ENCODE peak calls at places on chromosomes 3 and 15, in nine cellular contexts. One of them, this sample, is unnamed.
A peak's percentile ranks its signal among the peaks of the same experiment; 100 is the strongest.

GRCh38 chr15:55481842-55482241 is 26.2 kb downstream of the DNAAF4 start:
- DNase-seq in mammary epithelial cell: no peak
- DNase-seq in progenitor cell of endocrine pancreas: no peak
- DNase-seq in Peyer's patch: no peak
- DNase-seq in endothelial cell of umbilical vein: no peak
- DNase-seq in omental fat pad: no peak
- DNase-seq in uterus: no peak
- DNase-seq in GM06990: no peak
- DNase-seq in ovary: no peak
- DNase-seq in this sample: no peak

GRCh38 chr3:108201258-108201657 is 21.0 kb downstream of the IFT57 start:
- DNase-seq in mammary epithelial cell: no peak
- DNase-seq in progenitor cell of endocrine pancreas: no peak
- DNase-seq in Peyer's patch: no peak
- DNase-seq in endothelial cell of umbilical vein: no peak
- DNase-seq in omental fat pad: no peak
- DNase-seq in uterus: no peak
- DNase-seq in GM06990: no peak
- DNase-seq in ovary: no peak
- DNase-seq in this sample: no peak

GRCh38 chr15:22866066-22866465 is 27.6 kb downstream of the NIPA2 start:
- DNase-seq in mammary epithelial cell: no peak
- DNase-seq in progenitor cell of endocrine pancreas: no peak
- DNase-seq in Peyer's patch: no peak
- DNase-seq in endothelial cell of umbilical vein: no peak
- DNase-seq in omental fat pad: no peak
- DNase-seq in uterus: no peak
- DNase-seq in GM06990: no peak
- DNase-seq in ovary: no peak
- DNase-seq in this sample: no peak

GRCh38 chr15:31367730-31368344 is 41.2 kb downstream of the KLF13 start:
- DNase-seq in mammary epithelial cell: no peak
- DNase-seq in progenitor cell of endocrine pancreas: no peak
- DNase-seq in Peyer's patch: peak; percentile 64
- DNase-seq in endothelial cell of umbilical vein: no peak
- DNase-seq in omental fat pad: no peak
- DNase-seq in uterus: no peak
- DNase-seq in GM06990: no peak
- DNase-seq in ovary: no peak
- DNase-seq in this sample: no peak

GRCh38 chr15:32919749-32920414 is 202.1 kb downstream of the GREM1 start:
- DNase-seq in mammary epithelial cell: no peak
- DNase-seq in progenitor cell of endocrine pancreas: no peak
- DNase-seq in Peyer's patch: no peak
- DNase-seq in endothelial cell of umbilical vein: no peak
- DNase-seq in omental fat pad: no peak
- DNase-seq in uterus: no peak
- DNase-seq in GM06990: no peak
- DNase-seq in ovary: no peak
- DNase-seq in this sample: no peak

GRCh38 chr3:110859340-110859739 is 212.3 kb upstream of the NECTIN3 start:
- DNase-seq in mammary epithelial cell: no peak
- DNase-seq in progenitor cell of endocrine pancreas: no peak
- DNase-seq in Peyer's patch: no peak
- DNase-seq in endothelial cell of umbilical vein: no peak
- DNase-seq in omental fat pad: no peak
- DNase-seq in uterus: no peak
- DNase-seq in GM06990: no peak
- DNase-seq in ovary: no peak
- DNase-seq in this sample: no peak

GRCh38 chr15:83283813-83284562 is 476 bp downstream of the BNC1 start:
- DNase-seq in mammary epithelial cell: peak; percentile 54
- DNase-seq in progenitor cell of endocrine pancreas: no peak
- DNase-seq in Peyer's patch: no peak
- DNase-seq in endothelial cell of umbilical vein: peak; percentile 42
- DNase-seq in omental fat pad: no peak
- DNase-seq in uterus: no peak
- DNase-seq in GM06990: no peak
- DNase-seq in ovary: no peak
- DNase-seq in this sample: no peak

GRCh38 chr3:12803371-12803770 is 6.9 kb downstream of the CAND2 start:
- DNase-seq in mammary epithelial cell: no peak
- DNase-seq in progenitor cell of endocrine pancreas: no peak
- DNase-seq in Peyer's patch: no peak
- DNase-seq in endothelial cell of umbilical vein: no peak
- DNase-seq in omental fat pad: no peak
- DNase-seq in uterus: no peak
- DNase-seq in GM06990: no peak
- DNase-seq in ovary: no peak
- DNase-seq in this sample: no peak

GRCh38 chr15:74300057-74300620 is 64.0 kb downstream of the CCDC33 start:
- DNase-seq in mammary epithelial cell: no peak
- DNase-seq in progenitor cell of endocrine pancreas: no peak
- DNase-seq in Peyer's patch: no peak
- DNase-seq in endothelial cell of umbilical vein: no peak
- DNase-seq in omental fat pad: no peak
- DNase-seq in uterus: no peak
- DNase-seq in GM06990: no peak
- DNase-seq in ovary: no peak
- DNase-seq in this sample: no peak

GRCh38 chr3:81995334-81995733 is 233.9 kb upstream of the GBE1 start:
- DNase-seq in mammary epithelial cell: no peak
- DNase-seq in progenitor cell of endocrine pancreas: no peak
- DNase-seq in Peyer's patch: no peak
- DNase-seq in endothelial cell of umbilical vein: no peak
- DNase-seq in omental fat pad: no peak
- DNase-seq in uterus: no peak
- DNase-seq in GM06990: no peak
- DNase-seq in ovary: no peak
- DNase-seq in this sample: no peak

GRCh38 chr15:86664581-86664980 is 584.9 kb downstream of the AGBL1 start:
- DNase-seq in mammary epithelial cell: no peak
- DNase-seq in progenitor cell of endocrine pancreas: no peak
- DNase-seq in Peyer's patch: no peak
- DNase-seq in endothelial cell of umbilical vein: no peak
- DNase-seq in omental fat pad: no peak
- DNase-seq in uterus: no peak
- DNase-seq in GM06990: no peak
- DNase-seq in ovary: no peak
- DNase-seq in this sample: no peak

GRCh38 chr3:102024270-102024904 is 175.1 kb downstream of the NFKBIZ start:
- DNase-seq in mammary epithelial cell: peak; percentile 34
- DNase-seq in progenitor cell of endocrine pancreas: no peak
- DNase-seq in Peyer's patch: no peak
- DNase-seq in endothelial cell of umbilical vein: no peak
- DNase-seq in omental fat pad: no peak
- DNase-seq in uterus: no peak
- DNase-seq in GM06990: no peak
- DNase-seq in ovary: no peak
- DNase-seq in this sample: no peak

GRCh38 chr15:94322141-94322540 is 90.8 kb downstream of the MCTP2 start:
- DNase-seq in mammary epithelial cell: no peak
- DNase-seq in progenitor cell of endocrine pancreas: no peak
- DNase-seq in Peyer's patch: no peak
- DNase-seq in endothelial cell of umbilical vein: no peak
- DNase-seq in omental fat pad: no peak
- DNase-seq in uterus: no peak
- DNase-seq in GM06990: no peak
- DNase-seq in ovary: no peak
- DNase-seq in this sample: no peak

GRCh38 chr15:34647569-34648334 is 64.3 kb upstream of the GOLGA8B start:
- DNase-seq in mammary epithelial cell: no peak
- DNase-seq in progenitor cell of endocrine pancreas: no peak
- DNase-seq in Peyer's patch: no peak
- DNase-seq in endothelial cell of umbilical vein: no peak
- DNase-seq in omental fat pad: no peak
- DNase-seq in uterus: no peak
- DNase-seq in GM06990: no peak
- DNase-seq in ovary: no peak
- DNase-seq in this sample: no peak

GRCh38 chr15:25691544-25692430 is 171.3 kb downstream of the ATP10A start:
- DNase-seq in mammary epithelial cell: no peak
- DNase-seq in progenitor cell of endocrine pancreas: no peak
- DNase-seq in Peyer's patch: no peak
- DNase-seq in endothelial cell of umbilical vein: no peak
- DNase-seq in omental fat pad: no peak
- DNase-seq in uterus: peak; percentile 18
- DNase-seq in GM06990: no peak
- DNase-seq in ovary: no peak
- DNase-seq in this sample: no peak

GRCh38 chr3:120203016-120203415 is 82.0 kb downstream of the GPR156 start:
- DNase-seq in mammary epithelial cell: peak; percentile 40
- DNase-seq in progenitor cell of endocrine pancreas: no peak
- DNase-seq in Peyer's patch: no peak
- DNase-seq in endothelial cell of umbilical vein: peak; percentile 82
- DNase-seq in omental fat pad: no peak
- DNase-seq in uterus: peak; percentile 29
- DNase-seq in GM06990: no peak
- DNase-seq in ovary: no peak
- DNase-seq in this sample: no peak

GRCh38 chr3:129644836-129645235 is 38.4 kb upstream of the PLXND1 start:
- DNase-seq in mammary epithelial cell: no peak
- DNase-seq in progenitor cell of endocrine pancreas: no peak
- DNase-seq in Peyer's patch: no peak
- DNase-seq in endothelial cell of umbilical vein: no peak
- DNase-seq in omental fat pad: no peak
- DNase-seq in uterus: no peak
- DNase-seq in GM06990: no peak
- DNase-seq in ovary: no peak
- DNase-seq in this sample: no peak

GRCh38 chr3:20391628-20392027 is 205.6 kb upstream of the SGO1 start:
- DNase-seq in mammary epithelial cell: no peak
- DNase-seq in progenitor cell of endocrine pancreas: no peak
- DNase-seq in Peyer's patch: no peak
- DNase-seq in endothelial cell of umbilical vein: no peak
- DNase-seq in omental fat pad: no peak
- DNase-seq in uterus: no peak
- DNase-seq in GM06990: no peak
- DNase-seq in ovary: no peak
- DNase-seq in this sample: no peak

GRCh38 chr3:179100652-179101051 is 29.0 kb upstream of the ZMAT3 start:
- DNase-seq in mammary epithelial cell: peak; percentile 71
- DNase-seq in progenitor cell of endocrine pancreas: no peak
- DNase-seq in Peyer's patch: no peak
- DNase-seq in endothelial cell of umbilical vein: no peak
- DNase-seq in omental fat pad: no peak
- DNase-seq in uterus: no peak
- DNase-seq in GM06990: no peak
- DNase-seq in ovary: no peak
- DNase-seq in this sample: no peak

GRCh38 chr15:96336643-96337353 is 6.3 kb downstream of the NR2F2 start:
- DNase-seq in mammary epithelial cell: no peak
- DNase-seq in progenitor cell of endocrine pancreas: no peak
- DNase-seq in Peyer's patch: no peak
- DNase-seq in endothelial cell of umbilical vein: peak; percentile 62
- DNase-seq in omental fat pad: no peak
- DNase-seq in uterus: peak; percentile 20
- DNase-seq in GM06990: no peak
- DNase-seq in ovary: peak; percentile 18
- DNase-seq in this sample: no peak

DNA sequence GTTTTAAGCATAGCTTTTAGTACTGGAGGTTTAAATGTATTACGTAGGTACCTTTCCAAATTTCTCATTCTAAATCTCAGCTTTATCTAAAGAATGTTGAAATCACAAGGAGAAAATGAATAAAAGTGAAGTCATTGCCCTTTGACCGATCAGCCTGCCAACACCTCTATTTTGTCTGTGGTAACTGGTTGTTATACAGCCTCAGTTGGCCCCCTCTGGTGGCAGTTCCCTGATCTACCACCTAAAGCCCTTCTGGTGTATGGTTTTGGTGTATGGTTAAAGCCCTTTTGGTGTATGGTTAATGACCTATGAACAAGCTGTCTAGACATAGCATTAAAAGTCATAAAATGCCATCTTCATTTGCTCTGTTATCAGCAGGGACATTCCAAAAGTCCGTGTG is 378.2 kb upstream of the AZI2 start:
- DNase-seq in mammary epithelial cell: peak; percentile 31
- DNase-seq in progenitor cell of endocrine pancreas: peak; percentile 22
- DNase-seq in Peyer's patch: no peak
- DNase-seq in endothelial cell of umbilical vein: peak; percentile 59
- DNase-seq in omental fat pad: no peak
- DNase-seq in uterus: no peak
- DNase-seq in GM06990: no peak
- DNase-seq in ovary: no peak
- DNase-seq in this sample: no peak
- TF ChIP-seq CTCF in mammary epithelial cell: peak; percentile 60
- TF ChIP-seq CTCF in progenitor cell of endocrine pancreas: peak; percentile 68
- TF ChIP-seq CTCF in Peyer's patch: peak; percentile 27
- TF ChIP-seq CTCF in endothelial cell of umbilical vein: peak; percentile 61
- TF ChIP-seq CTCF in omental fat pad: no peak
- TF ChIP-seq CTCF in uterus: no peak
- TF ChIP-seq CTCF in GM06990: peak; percentile 73
- TF ChIP-seq CTCF in ovary: no peak
- TF ChIP-seq CTCF in this sample: peak; percentile 46

GRCh38 chr3:53891500-53892334 is at the start of gene SELENOK:
- DNase-seq in mammary epithelial cell: peak; percentile 99
- DNase-seq in progenitor cell of endocrine pancreas: peak; percentile 92
- DNase-seq in Peyer's patch: peak; percentile 99
- DNase-seq in endothelial cell of umbilical vein: peak; percentile 99
- DNase-seq in omental fat pad: peak; percentile 92
- DNase-seq in uterus: peak; percentile 98
- DNase-seq in GM06990: peak; percentile 94
- DNase-seq in ovary: peak; percentile 98
- DNase-seq in this sample: peak; percentile 99
- TF ChIP-seq CTCF in mammary epithelial cell: no peak
- TF ChIP-seq CTCF in progenitor cell of endocrine pancreas: no peak
- TF ChIP-seq CTCF in Peyer's patch: no peak
- TF ChIP-seq CTCF in endothelial cell of umbilical vein: no peak
- TF ChIP-seq CTCF in omental fat pad: no peak
- TF ChIP-seq CTCF in uterus: no peak
- TF ChIP-seq CTCF in GM06990: no peak
- TF ChIP-seq CTCF in ovary: peak; percentile 27
- TF ChIP-seq CTCF in this sample: no peak

GRCh38 chr3:4814302-4814903 is 164.8 kb upstream of the BHLHE40 start:
- DNase-seq in mammary epithelial cell: no peak
- DNase-seq in progenitor cell of endocrine pancreas: no peak
- DNase-seq in Peyer's patch: no peak
- DNase-seq in endothelial cell of umbilical vein: peak; percentile 85
- DNase-seq in omental fat pad: no peak
- DNase-seq in uterus: no peak
- DNase-seq in GM06990: no peak
- DNase-seq in ovary: no peak
- DNase-seq in this sample: no peak
- TF ChIP-seq CTCF in mammary epithelial cell: no peak
- TF ChIP-seq CTCF in progenitor cell of endocrine pancreas: no peak
- TF ChIP-seq CTCF in Peyer's patch: no peak
- TF ChIP-seq CTCF in endothelial cell of umbilical vein: no peak
- TF ChIP-seq CTCF in omental fat pad: no peak
- TF ChIP-seq CTCF in uterus: no peak
- TF ChIP-seq CTCF in GM06990: no peak
- TF ChIP-seq CTCF in ovary: no peak
- TF ChIP-seq CTCF in this sample: no peak

GRCh38 chr15:58115692-58116091 is 22.5 kb upstream of the AQP9 start:
- DNase-seq in mammary epithelial cell: peak; percentile 56
- DNase-seq in progenitor cell of endocrine pancreas: no peak
- DNase-seq in Peyer's patch: no peak
- DNase-seq in endothelial cell of umbilical vein: peak; percentile 37
- DNase-seq in omental fat pad: no peak
- DNase-seq in uterus: no peak
- DNase-seq in GM06990: no peak
- DNase-seq in ovary: no peak
- DNase-seq in this sample: no peak
- TF ChIP-seq CTCF in mammary epithelial cell: peak; percentile 37
- TF ChIP-seq CTCF in progenitor cell of endocrine pancreas: no peak
- TF ChIP-seq CTCF in Peyer's patch: no peak
- TF ChIP-seq CTCF in endothelial cell of umbilical vein: peak; percentile 5
- TF ChIP-seq CTCF in omental fat pad: no peak
- TF ChIP-seq CTCF in uterus: no peak
- TF ChIP-seq CTCF in GM06990: no peak
- TF ChIP-seq CTCF in ovary: no peak
- TF ChIP-seq CTCF in this sample: peak; percentile 26

GRCh38 chr3:188370081-188370830 is 216.3 kb downstream of the LPP start:
- DNase-seq in mammary epithelial cell: peak; percentile 60
- DNase-seq in progenitor cell of endocrine pancreas: no peak
- DNase-seq in Peyer's patch: no peak
- DNase-seq in endothelial cell of umbilical vein: no peak
- DNase-seq in omental fat pad: no peak
- DNase-seq in uterus: no peak
- DNase-seq in GM06990: no peak
- DNase-seq in ovary: no peak
- DNase-seq in this sample: no peak
- TF ChIP-seq CTCF in mammary epithelial cell: peak; percentile 24
- TF ChIP-seq CTCF in progenitor cell of endocrine pancreas: no peak
- TF ChIP-seq CTCF in Peyer's patch: peak; percentile 4
- TF ChIP-seq CTCF in endothelial cell of umbilical vein: no peak
- TF ChIP-seq CTCF in omental fat pad: no peak
- TF ChIP-seq CTCF in uterus: no peak
- TF ChIP-seq CTCF in GM06990: no peak
- TF ChIP-seq CTCF in ovary: no peak
- TF ChIP-seq CTCF in this sample: no peak